ENCODE peak calls at places on chromosomes 13 and 19, in four cellular contexts. N is NCI-H1092, O is T-helper 1 cell, L is NCI-H345. D is an unnamed sample.

GRCh38 chr19:29673451-29674371 is 8.4 kb downstream of the PLEKHF1 start:
- DNase-seq in N (no peak), O (no peak), L (no peak), D (no peak)

GRCh38 chr19:1837625-1838105 is 10.6 kb downstream of the REXO1 start:
- DNase-seq in N (no peak), O (no peak), L (peak), D (peak)

GRCh38 chr13:50990540-50991506 is 81.2 kb downstream of the RNASEH2B start:
- DNase-seq in N (peak), O (no peak), L (peak), D (peak)

GRCh38 chr19:28737526-28737925 is 475.4 kb downstream of the UQCRFS1 start:
- DNase-seq in N (no peak), O (no peak), L (no peak), D (no peak)

GRCh38 chr19:18985257-18985656 is 44.2 kb upstream of the HOMER3 start:
- DNase-seq in N (no peak), O (no peak), L (no peak), D (no peak)

GRCh38 chr13:43572601-43573360 is 214.0 kb downstream of the ENOX1 start:
- DNase-seq in N (no peak), O (no peak), L (no peak), D (peak)

GRCh38 chr13:32048816-32049215 is 17.2 kb downstream of the FRY start:
- DNase-seq in N (no peak), O (no peak), L (no peak), D (peak)

GRCh38 chr13:100235311-100235901 is 146.5 kb downstream of the PCCA start:
- DNase-seq in N (peak), O (no peak), L (peak), D (peak)

GRCh38 chr13:26679945-26680516 is 80.6 kb downstream of the GPR12 start:
- DNase-seq in N (no peak), O (no peak), L (no peak), D (peak)

GRCh38 chr13:80070024-80070703 is 270.8 kb downstream of the SPRY2 start:
- DNase-seq in N (peak), O (no peak), L (no peak), D (no peak)

GRCh38 chr19:38534574-38534973 is 83.2 kb downstream of the MAP4K1 start:
- DNase-seq in N (no peak), O (no peak), L (no peak), D (no peak)

GRCh38 chr19:2446390-2446789 is 10.4 kb downstream of the LMNB2 start:
- DNase-seq in N (no peak), O (no peak), L (no peak), D (no peak)

GRCh38 chr13:112446347-112446861 is 70.2 kb downstream of the SPACA7 start:
- DNase-seq in N (no peak), O (no peak), L (no peak), D (no peak)

GRCh38 chr19:46608581-46609345 is 7.6 kb downstream of the CALM3 start:
- DNase-seq in N (no peak), O (no peak), L (no peak), D (no peak)

GRCh38 chr13:80386001-80386400 is 45.1 kb upstream of the SPRY2 start:
- DNase-seq in N (no peak), O (no peak), L (no peak), D (no peak)

GRCh38 chr13:78610381-78610883 is 7.1 kb upstream of the POU4F1 start:
- DNase-seq in N (no peak), O (no peak), L (no peak), D (peak)

GRCh38 chr13:78334059-78334458 is 269.3 kb downstream of the POU4F1 start:
- DNase-seq in N (no peak), O (no peak), L (no peak), D (no peak)

GRCh38 chr19:49896863-49897621 is at the start of gene IL4I1:
- DNase-seq in N (no peak), O (peak), L (no peak), D (no peak)

GRCh38 chr13:72397265-72397664 is 330.2 kb downstream of the MZT1 start:
- DNase-seq in N (no peak), O (no peak), L (no peak), D (peak)

GRCh38 chr13:106919638-106920037 is 351.7 kb upstream of the ARGLU1 start:
- DNase-seq in N (no peak), O (no peak), L (no peak), D (no peak)

GRCh38 chr19:48444129-48444932 is 1.5 kb upstream of the GRWD1 start:
- DNase-seq in N (no peak), O (no peak), L (peak), D (peak)

GRCh38 chr19:41588497-41589209 is 12.7 kb downstream of the CEACAM21 start:
- DNase-seq in N (no peak), O (no peak), L (no peak), D (no peak)

GRCh38 chr13:21683034-21683733 is 12.3 kb downstream of the FGF9 start:
- DNase-seq in N (no peak), O (no peak), L (no peak), D (no peak)

GRCh38 chr13:23458972-23459371 is 25.5 kb upstream of the SACS start:
- DNase-seq in N (no peak), O (no peak), L (no peak), D (no peak)

GRCh38 chr13:64546371-64546770 is 2683.8 kb downstream of the PCDH9 start:
- DNase-seq in N (no peak), O (no peak), L (no peak), D (no peak)

GRCh38 chr13:97125810-97126738 is 96.1 kb upstream of the MBNL2 start:
- DNase-seq in N (no peak), O (no peak), L (peak), D (peak)

GRCh38 chr19:36196249-36196648 is 18.2 kb downstream of the ZNF565 start:
- DNase-seq in N (no peak), O (no peak), L (no peak), D (no peak)

GRCh38 chr19:47778954-47779351 is 450 bp downstream of the SELENOW start:
- DNase-seq in N (no peak), O (no peak), L (no peak), D (peak)

GRCh38 chr13:20525144-20525600 is 485 bp downstream of the CRYL1 start:
- DNase-seq in N (peak), O (no peak), L (no peak), D (peak)

GRCh38 chr13:91017031-91017668 is 330.3 kb upstream of the MIR17HG start:
- DNase-seq in N (peak), O (no peak), L (peak), D (peak)

GRCh38 chr13:109162248-109163051 is 533.0 kb downstream of the MYO16 start:
- DNase-seq in N (no peak), O (no peak), L (no peak), D (no peak)

GRCh38 chr13:76505437-76505836 is 380.8 kb downstream of the KCTD12 start:
- DNase-seq in N (no peak), O (no peak), L (no peak), D (no peak)